ENCODE peak calls at places on chromosomes 1 and 21, in ten cellular contexts. B is mucosa of descending colon; P is CD8-positive, alpha-beta T cell; U is Caco-2; Y is left lung; F is mammary epithelial cell; J is left ventricle myocardium inferior; E is GM23248; H is K562; X is H9. M is an unnamed sample. For H3K4me1, the result is how much of the 10 kb centered on the place peaks cover.

GRCh38 chr1:64080947-64081562 is 122.4 kb upstream of the UBE2U start:
- DNase-seq in B (no peak), P (no peak), U (no peak), Y (no peak), F (peak), J (no peak), E (peak), H (no peak), X (no peak), M (no peak)

GRCh38 chr1:169941982-169942830 is 48.5 kb upstream of the SCYL3 start:
- DNase-seq in B (no peak), P (no peak), U (no peak), Y (no peak), F (no peak), J (no peak), E (peak), H (no peak), X (no peak), M (peak)

GRCh38 chr1:151790940-151791651 is 796 bp upstream of the TDRKH start:
- DNase-seq in B (peak), P (no peak), U (peak), Y (no peak), F (peak), J (no peak), E (peak), H (peak), X (no peak), M (peak)

GRCh38 chr1:111990026-111990877 is 784 bp upstream of the KCND3 start:
- DNase-seq in B (peak), P (no peak), U (peak), Y (no peak), F (peak), J (peak), E (peak), H (no peak), X (peak), M (no peak)

GRCh38 chr1:170623171-170623570 is 40.8 kb upstream of the PRRX1 start:
- DNase-seq in B (no peak), P (no peak), U (no peak), Y (no peak), F (peak), J (no peak), E (peak), H (no peak), X (no peak), M (peak)

GRCh38 chr21:36059823-36060158 is 535 bp downstream of the SETD4 start:
- DNase-seq in B (peak), P (no peak), U (peak), Y (peak), F (no peak), J (peak), E (peak), H (peak), X (no peak), M (no peak)

GRCh38 chr1:107454786-107455185 is 313.9 kb downstream of the NTNG1 start:
- DNase-seq in B (no peak), P (no peak), U (no peak), Y (no peak), F (peak), J (no peak), E (no peak), H (no peak), X (no peak), M (no peak)

GRCh38 chr21:30430170-30430655 is at the start of gene KRTAP13-4:
- DNase-seq in B (no peak), P (no peak), U (no peak), Y (no peak), F (no peak), J (no peak), E (no peak), H (no peak), X (no peak), M (no peak)

GRCh38 chr1:187682112-187682511 is 853.4 kb downstream of the PLA2G4A start:
- DNase-seq in B (no peak), P (no peak), U (no peak), Y (no peak), F (no peak), J (no peak), E (no peak), H (no peak), X (no peak), M (no peak)

GRCh38 chr1:197437891-197438853 is 170.1 kb downstream of the CRB1 start:
- DNase-seq in B (no peak), P (no peak), U (no peak), Y (no peak), F (no peak), J (no peak), E (peak), H (no peak), X (no peak), M (no peak)

GRCh38 chr1:7960165-7960564 is 1.3 kb upstream of the PARK7 start:
- DNase-seq in B (no peak), P (no peak), U (no peak), Y (no peak), F (no peak), J (no peak), E (no peak), H (no peak), X (no peak), M (no peak)

GRCh38 chr1:76494807-76495206 is 372.5 kb upstream of the ST6GALNAC5 start:
- DNase-seq in B (no peak), P (no peak), U (no peak), Y (no peak), F (peak), J (no peak), E (peak), H (no peak), X (no peak), M (no peak)

GRCh38 chr1:162380061-162380846 is 1.3 kb upstream of the C1orf226 start:
- DNase-seq in B (no peak), P (no peak), U (no peak), Y (no peak), F (no peak), J (no peak), E (no peak), H (peak), X (no peak), M (no peak)

GRCh38 chr1:47709302-47710074 is 271.6 kb downstream of the FOXD2 start:
- DNase-seq in B (peak), P (no peak), U (peak), Y (no peak), F (no peak), J (no peak), E (peak), H (no peak), X (peak), M (no peak)

GRCh38 chr1:30899577-30900389 is 8.8 kb downstream of the SDC3 start:
- DNase-seq in B (no peak), P (no peak), U (no peak), Y (no peak), F (no peak), J (no peak), E (no peak), H (no peak), X (no peak), M (no peak)

GRCh38 chr1:203051841-203052324 is 25.6 kb downstream of the PPFIA4 start:
- DNase-seq in B (no peak), P (no peak), U (no peak), Y (no peak), F (no peak), J (no peak), E (no peak), H (no peak), X (no peak), M (no peak)

GRCh38 chr21:42411197-42411869 is 7.6 kb downstream of the UBASH3A start:
- DNase-seq in B (no peak), P (no peak), U (peak), Y (no peak), F (no peak), J (no peak), E (no peak), H (peak), X (peak), M (no peak)

GRCh38 chr1:32404956-32405355 is 10.7 kb upstream of the BSDC1 start:
- DNase-seq in B (no peak), P (no peak), U (no peak), Y (no peak), F (no peak), J (no peak), E (peak), H (no peak), X (no peak), M (no peak)

GRCh38 chr1:23210963-23211362 is 6.3 kb downstream of the HTR1D start:
- DNase-seq in B (no peak), P (no peak), U (no peak), Y (no peak), F (peak), J (no peak), E (no peak), H (no peak), X (no peak), M (no peak)

GRCh38 chr1:92538048-92538412 is 51.3 kb upstream of the GFI1 start:
- DNase-seq in B (no peak), P (no peak), U (no peak), Y (no peak), F (no peak), J (no peak), E (peak), H (no peak), X (no peak), M (no peak)

GRCh38 chr1:204074274-204075115 is 1.6 kb downstream of the SOX13 start:
- DNase-seq in B (peak), P (no peak), U (peak), Y (peak), F (peak), J (peak), E (peak), H (no peak), X (peak), M (peak)

GRCh38 chr1:27332536-27333281 is 9.1 kb upstream of the SYTL1 start:
- DNase-seq in B (peak), P (peak), U (peak), Y (no peak), F (no peak), J (peak), E (peak), H (peak), X (peak), M (peak)

GRCh38 chr1:231938651-231939050 is 312.1 kb downstream of the DISC1 start:
- DNase-seq in B (no peak), P (no peak), U (no peak), Y (no peak), F (no peak), J (no peak), E (peak), H (no peak), X (no peak), M (no peak)

GRCh38 chr1:111920221-111921024 is 69.0 kb downstream of the KCND3 start:
- DNase-seq in B (no peak), P (no peak), U (no peak), Y (no peak), F (peak), J (peak), E (peak), H (peak), X (no peak), M (no peak)

GRCh38 chr21:25944672-25945213 is 210.0 kb downstream of the GABPA start:
- DNase-seq in B (no peak), P (no peak), U (no peak), Y (no peak), F (no peak), J (no peak), E (peak), H (no peak), X (no peak), M (no peak)

GRCh38 chr1:175887521-175887920 is 144.1 kb upstream of the TNR start:
- DNase-seq in B (no peak), P (no peak), U (no peak), Y (no peak), F (no peak), J (no peak), E (no peak), H (no peak), X (peak), M (no peak)

GRCh38 chr1:89843279-89844121 is 22.7 kb downstream of the LRRC8D start:
- DNase-seq in B (peak), P (peak), U (peak), Y (peak), F (peak), J (peak), E (peak), H (no peak), X (peak), M (peak)

GRCh38 chr1:206497363-206497762 is 10.0 kb upstream of the RASSF5 start:
- DNase-seq in B (peak), P (no peak), U (no peak), Y (no peak), F (no peak), J (no peak), E (no peak), H (no peak), X (no peak), M (no peak)

GRCh38 chr1:205241366-205242030 is 13.8 kb downstream of the TMCC2 start:
- DNase-seq in B (no peak), P (no peak), U (no peak), Y (no peak), F (no peak), J (no peak), E (no peak), H (no peak), X (no peak), M (no peak)

GRCh38 chr1:227885648-227886502 is 61.9 kb downstream of the WNT9A start:
- DNase-seq in B (peak), P (peak), U (no peak), Y (peak), F (peak), J (peak), E (peak), H (peak), X (peak), M (peak)

GRCh38 chr1:59485949-59486348 is 189.1 kb downstream of the FGGY start:
- DNase-seq in B (no peak), P (no peak), U (no peak), Y (no peak), F (no peak), J (no peak), E (no peak), H (no peak), X (no peak), M (no peak)

GRCh38 chr1:22053018-22053860 is 730 bp downstream of the CDC42 start:
- DNase-seq in B (peak), P (peak), U (peak), Y (peak), F (peak), J (peak), E (peak), H (peak), X (peak), M (no peak)
- H3K4me1 ChIP-seq in B (under half), P (half or more), U (under half), Y (half or more), F (under half), J (half or more), E (under half), H (under half), X (under half), M (under half)

DNA sequence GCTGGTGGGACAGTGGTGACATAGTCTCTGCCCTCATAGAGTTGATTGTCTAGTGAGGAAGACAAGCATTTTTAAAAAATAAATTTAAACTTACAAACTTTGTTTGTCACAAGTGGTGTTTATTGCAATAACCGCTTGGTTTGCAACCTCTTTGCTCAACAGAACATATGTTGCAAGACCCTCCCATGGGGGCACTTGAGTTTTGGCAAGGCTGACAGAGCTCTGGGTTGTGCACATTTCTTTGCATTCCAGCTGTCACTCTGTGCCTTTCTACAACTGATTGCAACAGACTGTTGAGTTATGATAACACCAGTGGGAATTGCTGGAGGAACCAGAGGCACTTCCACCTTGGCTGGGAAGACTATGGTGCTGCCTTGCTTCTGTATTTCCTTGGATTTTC is 58.4 kb downstream of the LAMC2 start:
- DNase-seq in B (peak), P (no peak), U (peak), Y (no peak), F (no peak), J (peak), E (peak), H (no peak), X (no peak), M (no peak)
- H3K4me1 ChIP-seq in B (under half), P (under half), U (under half), Y (under half), F (under half), J (under half), E (half or more), H (under half), X (under half), M (under half)

GRCh38 chr1:156812293-156812990 is 4.2 kb downstream of the SH2D2A start:
- DNase-seq in B (no peak), P (no peak), U (no peak), Y (no peak), F (peak), J (no peak), E (peak), H (no peak), X (no peak), M (no peak)
- H3K4me1 ChIP-seq in B (under half), P (half or more), U (under half), Y (under half), F (under half), J (under half), E (under half), H (half or more), X (under half), M (under half)

DNA sequence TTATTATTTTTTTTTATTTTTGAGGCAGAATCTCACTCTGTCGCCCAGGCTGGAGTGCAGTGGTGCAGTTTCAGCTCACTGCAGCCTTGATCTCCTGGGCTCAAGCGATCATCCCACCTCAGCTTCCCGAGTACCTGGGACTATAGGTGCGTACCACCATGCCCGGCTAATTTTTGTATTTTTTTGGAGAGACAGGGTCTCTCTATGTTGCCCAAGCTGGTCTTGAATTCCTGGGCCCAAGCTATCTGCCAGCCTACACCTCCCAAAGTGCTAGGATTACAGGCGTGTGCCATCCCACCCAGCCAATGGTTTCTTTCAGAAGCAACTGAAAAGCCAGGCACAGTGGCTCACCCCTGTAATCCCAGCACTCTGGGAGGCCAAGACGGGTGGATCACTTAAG is 2.3 kb downstream of the KRTCAP2 start:
- DNase-seq in B (no peak), P (no peak), U (no peak), Y (no peak), F (no peak), J (no peak), E (no peak), H (no peak), X (no peak), M (no peak)
- H3K4me1 ChIP-seq in B (under half), P (under half), U (under half), Y (half or more), F (under half), J (half or more), E (under half), H (under half), X (under half), M (under half)

DNA sequence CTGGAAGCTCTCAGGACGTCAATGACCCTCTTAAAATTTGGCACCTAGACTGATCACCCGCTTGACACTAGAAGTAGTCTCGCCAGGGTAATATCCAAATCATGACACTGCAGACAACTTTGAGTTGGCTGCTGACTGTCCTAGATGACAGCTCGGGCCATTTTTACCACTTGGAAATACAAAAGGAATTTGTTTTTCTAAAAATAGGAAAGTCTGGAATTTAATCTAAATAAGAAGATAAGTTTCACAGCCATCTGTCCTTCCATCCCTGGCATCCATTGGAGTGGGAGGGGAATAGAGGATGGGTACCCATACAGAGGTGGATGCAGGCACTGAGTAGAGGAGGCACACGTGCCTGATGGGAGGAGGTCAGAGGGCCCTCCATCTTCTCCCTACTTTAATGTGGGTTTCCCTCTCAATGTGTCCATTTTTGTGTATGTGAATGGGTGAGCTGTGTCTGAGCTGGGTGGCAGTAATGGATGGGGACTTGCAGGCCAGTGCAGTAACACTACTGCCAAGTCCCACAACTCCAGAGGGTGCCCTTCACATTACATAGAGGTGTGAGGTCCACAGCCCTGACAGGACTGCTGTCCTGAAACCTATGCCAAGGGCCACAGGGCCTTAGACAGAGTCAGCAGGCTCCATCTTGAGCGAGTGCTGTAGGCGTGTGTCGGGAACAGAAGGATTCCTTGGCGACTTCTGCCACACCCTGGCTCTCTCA is 104.8 kb upstream of the IPO9 start:
- DNase-seq in B (no peak), P (no peak), U (no peak), Y (no peak), F (no peak), J (peak), E (peak), H (no peak), X (no peak), M (no peak)
- H3K4me1 ChIP-seq in B (under half), P (under half), U (under half), Y (under half), F (under half), J (half or more), E (half or more), H (under half), X (under half), M (under half)

GRCh38 chr1:4825841-4826450 is 171.5 kb downstream of the AJAP1 start:
- DNase-seq in B (no peak), P (no peak), U (peak), Y (no peak), F (no peak), J (no peak), E (no peak), H (peak), X (peak), M (no peak)
- H3K4me1 ChIP-seq in B (under half), P (under half), U (under half), Y (under half), F (under half), J (under half), E (under half), H (under half), X (under half), M (under half)

GRCh38 chr21:37516998-37517397 is 150.4 kb downstream of the DYRK1A start:
- DNase-seq in B (no peak), P (no peak), U (no peak), Y (no peak), F (no peak), J (no peak), E (no peak), H (no peak), X (no peak), M (no peak)
- H3K4me1 ChIP-seq in B (under half), P (under half), U (under half), Y (under half), F (under half), J (under half), E (under half), H (under half), X (under half), M (under half)